ENCODE peak calls at places on chromosomes 12 and 14, in five cellular contexts. One of them, this sample, is unnamed.

GRCh38 chr12:94686834-94687628 is 36.7 kb upstream of the TMCC3 start:
- DNase-seq in aorta: no peak
- DNase-seq in cerebellar cortex: no peak
- DNase-seq in right cardiac atrium: no peak
- DNase-seq in NCI-H1417 treated with DMSO at 0.1 percent for 48 hours: no peak
- DNase-seq in this sample: no peak

GRCh38 chr12:112347521-112347920 is 34.7 kb downstream of the HECTD4 start:
- DNase-seq in NCI-H1417 treated with DMSO at 0.1 percent for 48 hours: no peak
- DNase-seq in aorta: no peak
- DNase-seq in right cardiac atrium: no peak
- DNase-seq in cerebellar cortex: peak; percentile 95
- DNase-seq in this sample: no peak

GRCh38 chr14:94125659-94126418 is 3.6 kb downstream of the IFI27L2 start:
- DNase-seq in cerebellar cortex: no peak
- DNase-seq in right cardiac atrium: no peak
- DNase-seq in NCI-H1417 treated with DMSO at 0.1 percent for 48 hours: no peak
- DNase-seq in aorta: no peak
- DNase-seq in this sample: no peak

GRCh38 chr14:78959674-78960264 is 789.6 kb downstream of the NRXN3 start:
- DNase-seq in cerebellar cortex: peak; percentile 85
- DNase-seq in right cardiac atrium: peak; percentile 69
- DNase-seq in NCI-H1417 treated with DMSO at 0.1 percent for 48 hours: peak; percentile 6
- DNase-seq in aorta: peak; percentile 73
- DNase-seq in this sample: peak; percentile 73

GRCh38 chr14:75301666-75302325 is 23.2 kb downstream of the FOS start:
- DNase-seq in right cardiac atrium: no peak
- DNase-seq in NCI-H1417 treated with DMSO at 0.1 percent for 48 hours: no peak
- DNase-seq in aorta: no peak
- DNase-seq in cerebellar cortex: no peak
- DNase-seq in this sample: peak; percentile 60

GRCh38 chr12:57389033-57389432 is 41.8 kb downstream of the R3HDM2 start:
- DNase-seq in NCI-H1417 treated with DMSO at 0.1 percent for 48 hours: no peak
- DNase-seq in aorta: no peak
- DNase-seq in cerebellar cortex: no peak
- DNase-seq in right cardiac atrium: no peak
- DNase-seq in this sample: no peak

GRCh38 chr12:102483466-102483865 is 3.1 kb upstream of the IGF1 start:
- DNase-seq in right cardiac atrium: no peak
- DNase-seq in aorta: no peak
- DNase-seq in cerebellar cortex: no peak
- DNase-seq in NCI-H1417 treated with DMSO at 0.1 percent for 48 hours: no peak
- DNase-seq in this sample: no peak

GRCh38 chr14:23663711-23664110 is 27.5 kb downstream of the DHRS2 start:
- DNase-seq in right cardiac atrium: no peak
- DNase-seq in NCI-H1417 treated with DMSO at 0.1 percent for 48 hours: no peak
- DNase-seq in aorta: no peak
- DNase-seq in cerebellar cortex: no peak
- DNase-seq in this sample: no peak

GRCh38 chr12:124720687-124721500 is 142.8 kb downstream of the SCARB1 start:
- DNase-seq in right cardiac atrium: peak; percentile 59
- DNase-seq in aorta: no peak
- DNase-seq in NCI-H1417 treated with DMSO at 0.1 percent for 48 hours: peak; percentile 91
- DNase-seq in cerebellar cortex: peak; percentile 93
- DNase-seq in this sample: no peak

GRCh38 chr12:55034218-55034617 is 14.4 kb downstream of the NEUROD4 start:
- DNase-seq in aorta: no peak
- DNase-seq in right cardiac atrium: no peak
- DNase-seq in cerebellar cortex: peak; percentile 80
- DNase-seq in NCI-H1417 treated with DMSO at 0.1 percent for 48 hours: no peak
- DNase-seq in this sample: no peak

GRCh38 chr14:78092040-78092439 is 78.1 kb upstream of the NRXN3 start:
- DNase-seq in aorta: no peak
- DNase-seq in NCI-H1417 treated with DMSO at 0.1 percent for 48 hours: no peak
- DNase-seq in cerebellar cortex: no peak
- DNase-seq in right cardiac atrium: no peak
- DNase-seq in this sample: no peak

GRCh38 chr12:121568971-121569808 is 11.6 kb downstream of the KDM2B start:
- DNase-seq in cerebellar cortex: no peak
- DNase-seq in right cardiac atrium: peak; percentile 58
- DNase-seq in aorta: peak; percentile 79
- DNase-seq in NCI-H1417 treated with DMSO at 0.1 percent for 48 hours: no peak
- DNase-seq in this sample: peak; percentile 41

GRCh38 chr12:39510001-39510400 is 67.1 kb upstream of the KIF21A start:
- DNase-seq in NCI-H1417 treated with DMSO at 0.1 percent for 48 hours: no peak
- DNase-seq in cerebellar cortex: no peak
- DNase-seq in aorta: no peak
- DNase-seq in right cardiac atrium: no peak
- DNase-seq in this sample: no peak

GRCh38 chr12:70583251-70583650 is 54.0 kb downstream of the PTPRB start:
- DNase-seq in aorta: no peak
- DNase-seq in NCI-H1417 treated with DMSO at 0.1 percent for 48 hours: no peak
- DNase-seq in cerebellar cortex: no peak
- DNase-seq in right cardiac atrium: no peak
- DNase-seq in this sample: no peak

GRCh38 chr12:39502657-39503056 is 59.7 kb upstream of the KIF21A start:
- DNase-seq in right cardiac atrium: no peak
- DNase-seq in cerebellar cortex: no peak
- DNase-seq in aorta: no peak
- DNase-seq in NCI-H1417 treated with DMSO at 0.1 percent for 48 hours: no peak
- DNase-seq in this sample: no peak

GRCh38 chr12:46209165-46209564 is 59.7 kb downstream of the SLC38A1 start:
- DNase-seq in aorta: no peak
- DNase-seq in cerebellar cortex: no peak
- DNase-seq in NCI-H1417 treated with DMSO at 0.1 percent for 48 hours: no peak
- DNase-seq in right cardiac atrium: no peak
- DNase-seq in this sample: no peak

GRCh38 chr14:56809262-56810215 is 740 bp downstream of the OTX2 start:
- DNase-seq in aorta: no peak
- DNase-seq in right cardiac atrium: no peak
- DNase-seq in cerebellar cortex: no peak
- DNase-seq in NCI-H1417 treated with DMSO at 0.1 percent for 48 hours: no peak
- DNase-seq in this sample: no peak

GRCh38 chr12:51846911-51847829 is 1.3 kb downstream of the FIGNL2 start:
- DNase-seq in right cardiac atrium: peak; percentile 56
- DNase-seq in aorta: no peak
- DNase-seq in NCI-H1417 treated with DMSO at 0.1 percent for 48 hours: no peak
- DNase-seq in cerebellar cortex: peak; percentile 60
- DNase-seq in this sample: no peak

GRCh38 chr12:84124211-84124610 is 788.4 kb downstream of the SLC6A15 start:
- DNase-seq in right cardiac atrium: no peak
- DNase-seq in aorta: no peak
- DNase-seq in cerebellar cortex: no peak
- DNase-seq in NCI-H1417 treated with DMSO at 0.1 percent for 48 hours: no peak
- DNase-seq in this sample: no peak

GRCh38 chr12:24489939-24490338 is 459.0 kb downstream of the BCAT1 start:
- DNase-seq in right cardiac atrium: no peak
- DNase-seq in NCI-H1417 treated with DMSO at 0.1 percent for 48 hours: no peak
- DNase-seq in aorta: no peak
- DNase-seq in cerebellar cortex: no peak
- DNase-seq in this sample: no peak

GRCh38 chr12:83793616-83794015 is 1106.9 kb downstream of the TMTC2 start:
- DNase-seq in cerebellar cortex: no peak
- DNase-seq in aorta: no peak
- DNase-seq in NCI-H1417 treated with DMSO at 0.1 percent for 48 hours: no peak
- DNase-seq in right cardiac atrium: no peak
- DNase-seq in this sample: no peak

GRCh38 chr12:25135531-25136154 is 59.3 kb downstream of the DNAI7 start:
- DNase-seq in cerebellar cortex: no peak
- DNase-seq in right cardiac atrium: no peak
- DNase-seq in aorta: no peak
- DNase-seq in NCI-H1417 treated with DMSO at 0.1 percent for 48 hours: peak; percentile 23
- DNase-seq in this sample: no peak

GRCh38 chr12:68319988-68320623 is 12.1 kb downstream of the MDM1 start:
- DNase-seq in cerebellar cortex: no peak
- DNase-seq in aorta: no peak
- DNase-seq in right cardiac atrium: peak; percentile 20
- DNase-seq in NCI-H1417 treated with DMSO at 0.1 percent for 48 hours: no peak
- DNase-seq in this sample: peak; percentile 23

GRCh38 chr14:99862111-99862510 is 68.9 kb downstream of the EML1 start:
- DNase-seq in NCI-H1417 treated with DMSO at 0.1 percent for 48 hours: no peak
- DNase-seq in aorta: no peak
- DNase-seq in cerebellar cortex: no peak
- DNase-seq in right cardiac atrium: no peak
- DNase-seq in this sample: no peak

GRCh38 chr12:11015775-11016430 is 6.5 kb downstream of the TAS2R19 start:
- DNase-seq in cerebellar cortex: no peak
- DNase-seq in aorta: no peak
- DNase-seq in NCI-H1417 treated with DMSO at 0.1 percent for 48 hours: no peak
- DNase-seq in right cardiac atrium: no peak
- DNase-seq in this sample: no peak

GRCh38 chr12:41034686-41035085 is 153.4 kb upstream of the PDZRN4 start:
- DNase-seq in right cardiac atrium: no peak
- DNase-seq in NCI-H1417 treated with DMSO at 0.1 percent for 48 hours: no peak
- DNase-seq in cerebellar cortex: no peak
- DNase-seq in aorta: no peak
- DNase-seq in this sample: no peak

This sample was measured in tibial artery.